ENCODE peak calls at places on chromosomes 16 and 17, in ten cellular contexts. D is tibial artery, J is A549, M is colonic mucosa, W is cardiac muscle cell, Q is heart left ventricle, F is coronary artery, A is endodermal cell, N is H9, R is GM10248. G is an unnamed sample.

GRCh38 chr16:17230932-17231581 is 239.7 kb downstream of the XYLT1 start:
- DNase-seq in D (no peak), J (no peak), M (no peak), W (no peak), Q (no peak), F (no peak), A (no peak), N (no peak), R (no peak), G (no peak)

GRCh38 chr17:46195217-46195855 is 2.1 kb upstream of the KANSL1 start:
- DNase-seq in D (no peak), J (no peak), M (no peak), W (no peak), Q (no peak), F (no peak), A (no peak), N (no peak), R (no peak), G (no peak)

GRCh38 chr17:6101706-6102105 is 31.5 kb downstream of the WSCD1 start:
- DNase-seq in D (peak), J (no peak), M (no peak), W (no peak), Q (no peak), F (no peak), A (peak), N (no peak), R (no peak), G (no peak)

GRCh38 chr17:7745748-7746470 is 28.4 kb downstream of the DNAH2 start:
- DNase-seq in D (no peak), J (peak), M (no peak), W (no peak), Q (no peak), F (no peak), A (no peak), N (no peak), R (no peak), G (peak)

GRCh38 chr16:2795714-2796143 is 2.5 kb upstream of the PRSS41 start:
- DNase-seq in D (no peak), J (no peak), M (peak), W (no peak), Q (no peak), F (no peak), A (peak), N (no peak), R (no peak), G (peak)

GRCh38 chr16:25078386-25078978 is 33.1 kb upstream of the LCMT1 start:
- DNase-seq in D (no peak), J (no peak), M (no peak), W (no peak), Q (no peak), F (no peak), A (no peak), N (no peak), R (no peak), G (no peak)

GRCh38 chr16:48558269-48558915 is 51.6 kb downstream of the N4BP1 start:
- DNase-seq in D (no peak), J (no peak), M (no peak), W (no peak), Q (no peak), F (no peak), A (no peak), N (no peak), R (no peak), G (no peak)

GRCh38 chr17:1758812-1759211 is 3.0 kb upstream of the SERPINF1 start:
- DNase-seq in D (no peak), J (no peak), M (no peak), W (no peak), Q (no peak), F (no peak), A (no peak), N (no peak), R (no peak), G (no peak)

GRCh38 chr16:35344012-35344762 is 1884.8 kb downstream of the TP53TG3F start:
- DNase-seq in D (no peak), J (no peak), M (no peak), W (no peak), Q (no peak), F (no peak), A (no peak), N (no peak), R (no peak), G (no peak)

GRCh38 chr16:89491238-89491869 is 993 bp upstream of the ANKRD11 start:
- DNase-seq in D (no peak), J (peak), M (no peak), W (no peak), Q (no peak), F (no peak), A (peak), N (no peak), R (no peak), G (no peak)

DNA sequence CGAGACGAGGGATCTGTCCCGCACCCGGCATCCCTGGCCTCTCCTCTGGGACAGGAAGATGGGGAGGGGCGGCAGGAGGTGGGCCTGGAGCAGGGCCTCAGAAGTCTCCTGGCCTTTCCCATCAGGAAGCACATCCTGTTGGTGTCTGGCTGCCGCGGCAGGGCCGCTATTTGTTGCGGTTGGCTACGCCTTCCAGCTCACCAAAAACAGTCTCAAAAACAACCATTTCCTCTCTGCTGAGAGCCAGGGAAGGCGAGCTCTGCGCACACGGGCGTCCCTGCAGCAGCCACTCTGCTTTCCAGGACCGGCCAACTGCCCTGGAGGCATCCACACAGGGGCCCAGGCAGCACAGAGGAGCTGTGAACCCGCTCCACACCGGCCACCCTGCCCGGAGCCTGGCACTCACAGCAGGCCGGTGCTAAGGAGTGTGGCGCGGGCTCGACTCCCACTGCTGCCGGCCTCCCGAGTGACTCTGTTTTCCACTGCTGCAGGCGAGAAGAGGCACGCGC is at the start of gene TMEM204:
- DNase-seq in D (peak), J (no peak), M (peak), W (no peak), Q (peak), F (no peak), A (no peak), N (no peak), R (no peak), G (no peak)
- TF ChIP-seq CTCF in D (no peak), J (no peak), M (no peak), W (no peak), Q (no peak), F (no peak), A (no peak), N (no peak), R (no peak), G (no peak)

GRCh38 chr17:70184207-70184606 is 14.9 kb downstream of the KCNJ2 start:
- DNase-seq in D (no peak), J (no peak), M (no peak), W (no peak), Q (no peak), F (no peak), A (no peak), N (no peak), R (no peak), G (no peak)
- TF ChIP-seq CTCF in D (no peak), J (no peak), M (no peak), W (no peak), Q (no peak), F (no peak), A (no peak), N (no peak), R (no peak), G (no peak)

DNA sequence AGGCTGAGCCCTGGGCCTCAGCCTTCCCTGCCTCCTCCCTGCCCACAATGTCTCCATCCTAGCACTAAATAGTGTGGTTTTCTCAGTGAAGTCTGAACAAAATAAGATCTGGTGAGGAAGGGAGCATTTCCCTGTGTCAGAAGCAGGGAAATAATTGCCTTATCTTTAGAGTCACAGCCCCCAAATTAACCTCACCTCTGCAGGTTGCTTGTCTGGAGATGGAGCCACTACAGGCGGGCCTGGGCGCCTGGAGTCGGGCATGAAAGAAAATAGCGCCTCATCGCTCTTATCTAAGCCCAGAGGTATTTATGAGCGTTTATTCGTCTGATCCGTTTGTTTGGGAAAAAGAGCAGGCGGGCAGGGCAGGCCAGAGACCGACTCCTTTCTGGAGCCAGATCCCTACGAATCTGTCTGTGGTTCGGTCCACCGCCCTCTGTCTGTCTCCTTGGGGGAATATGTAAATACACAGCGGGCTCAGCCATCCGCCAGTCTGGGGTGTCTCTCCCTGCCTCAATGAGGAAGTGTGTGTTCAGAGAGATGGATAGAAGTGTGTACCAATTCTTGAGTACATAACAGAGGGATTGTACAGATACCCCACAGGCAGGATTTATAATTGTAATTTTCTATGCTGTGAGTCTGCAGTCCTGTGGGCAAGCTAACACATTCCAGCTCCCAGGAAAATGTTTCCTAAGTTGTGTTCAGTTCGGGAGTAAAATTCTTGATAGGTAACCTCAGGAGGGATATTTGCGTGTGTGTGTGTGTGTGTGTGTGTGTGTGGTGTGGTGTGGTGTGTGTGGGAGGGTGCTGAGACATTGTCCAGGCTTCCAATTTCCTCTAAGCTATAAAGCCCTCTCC is 4.3 kb downstream of the HOXB6 start:
- DNase-seq in D (no peak), J (no peak), M (peak), W (no peak), Q (no peak), F (no peak), A (no peak), N (no peak), R (no peak), G (no peak)
- TF ChIP-seq CTCF in D (no peak), J (no peak), M (no peak), W (no peak), Q (no peak), F (no peak), A (no peak), N (no peak), R (no peak), G (no peak)

DNA sequence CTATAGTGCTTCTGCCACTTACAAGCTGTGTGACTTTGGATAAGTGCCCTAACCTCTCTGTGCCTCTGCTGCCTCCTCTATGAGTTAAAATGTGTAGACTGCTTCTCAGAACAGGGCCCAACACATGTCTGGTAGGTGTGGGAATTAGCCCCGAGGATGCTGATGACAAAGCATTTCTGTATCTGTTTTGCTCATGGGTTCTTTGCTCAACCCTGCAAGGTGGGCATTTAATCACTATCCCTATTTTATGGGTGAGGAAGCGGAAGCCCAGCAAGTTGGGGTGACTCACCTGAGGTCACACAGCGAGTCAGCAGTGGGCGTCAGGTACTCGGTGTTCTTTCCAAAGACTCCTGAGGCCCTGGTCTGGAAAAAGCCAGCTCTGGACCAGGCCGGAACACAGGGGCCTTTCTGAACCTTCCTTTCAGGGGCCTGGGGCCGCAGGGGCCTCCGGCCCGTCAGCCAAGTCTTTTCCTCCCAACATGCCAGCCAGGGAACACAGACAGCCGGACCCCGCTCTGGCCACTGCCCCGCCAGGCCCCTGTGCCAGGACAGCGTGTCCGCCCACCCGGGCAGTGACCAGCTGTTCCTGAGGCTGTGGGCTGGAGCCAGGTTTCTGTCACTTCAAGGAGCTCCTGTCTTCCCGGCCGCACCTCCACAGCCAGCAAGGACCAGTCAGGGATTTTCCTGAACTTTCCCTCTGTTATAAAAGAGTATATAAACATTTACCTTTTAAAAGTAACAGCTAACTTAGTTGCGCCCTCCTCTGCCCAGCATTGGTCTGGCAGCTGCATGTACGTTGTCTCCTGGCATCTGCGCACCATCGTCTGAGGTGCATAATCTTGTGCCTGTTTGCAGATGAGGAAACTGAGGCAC is 62.5 kb downstream of the SREBF1 start:
- DNase-seq in D (no peak), J (peak), M (peak), W (no peak), Q (no peak), F (no peak), A (no peak), N (no peak), R (no peak), G (no peak)
- TF ChIP-seq CTCF in D (peak), J (peak), M (peak), W (peak), Q (peak), F (no peak), A (peak), N (peak), R (no peak), G (no peak)

GRCh38 chr16:82345318-82345717 is 175.3 kb upstream of the MPHOSPH6 start:
- DNase-seq in D (no peak), J (no peak), M (no peak), W (no peak), Q (no peak), F (no peak), A (no peak), N (no peak), R (no peak), G (no peak)

GRCh38 chr16:82341146-82341669 is 171.2 kb upstream of the MPHOSPH6 start:
- DNase-seq in D (no peak), J (no peak), M (no peak), W (no peak), Q (no peak), F (no peak), A (no peak), N (no peak), R (no peak), G (no peak)

GRCh38 chr16:82340531-82340930 is 170.5 kb upstream of the MPHOSPH6 start:
- DNase-seq in D (no peak), J (no peak), M (no peak), W (no peak), Q (no peak), F (no peak), A (no peak), N (no peak), R (no peak), G (no peak)

DNA sequence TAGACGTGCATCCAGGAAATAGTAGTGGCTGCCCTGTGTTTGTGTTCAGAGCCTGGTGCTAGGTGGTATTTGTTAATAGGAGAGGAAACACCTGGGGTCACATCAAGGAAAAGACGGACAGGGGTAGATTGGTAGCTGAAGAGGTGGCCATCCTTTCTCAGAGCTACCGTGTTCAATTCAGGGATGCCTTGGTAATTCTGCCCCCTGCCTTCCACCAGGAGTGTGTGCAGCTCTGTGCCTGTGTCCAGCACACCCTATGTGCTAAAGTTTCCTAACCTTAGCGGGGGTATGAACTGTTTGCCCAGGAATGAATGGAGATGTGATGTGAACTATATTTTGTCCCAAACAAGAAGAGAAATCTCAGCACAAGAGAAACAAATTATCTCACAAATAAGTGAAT is 174.1 kb upstream of the MPHOSPH6 start:
- DNase-seq in D (no peak), J (no peak), M (no peak), W (peak), Q (no peak), F (no peak), A (peak), N (peak), R (no peak), G (peak)
- TF ChIP-seq CTCF in D (peak), J (no peak), M (no peak), W (peak), Q (peak), F (no peak), A (peak), N (peak), R (peak), G (no peak)

GRCh38 chr17:79991140-79991923 is 44.3 kb downstream of the TBC1D16 start:
- DNase-seq in D (peak), J (peak), M (peak), W (peak), Q (peak), F (peak), A (peak), N (peak), R (peak), G (peak)
- TF ChIP-seq CTCF in D (peak), J (peak), M (peak), W (peak), Q (peak), F (peak), A (peak), N (peak), R (peak), G (peak)